ENCODE peak calls at places on chromosomes 13 and 19, in eight cellular contexts. One of them, this sample, is unnamed.

GRCh38 chr13:60028021-60028420 is 135.7 kb downstream of the DIAPH3 start:
- DNase-seq in neuronal stem cell: no peak
- DNase-seq in fibroblast of mammary gland: no peak
- DNase-seq in left lung: no peak
- DNase-seq in endodermal cell: no peak
- DNase-seq in PC-9: no peak
- DNase-seq in SK-N-SH: no peak
- DNase-seq in esophagus squamous epithelium: no peak
- DNase-seq in this sample: no peak

GRCh38 chr19:46818812-46819211 is 30.4 kb upstream of the SLC1A5 start:
- DNase-seq in PC-9: peak; percentile 47
- DNase-seq in neuronal stem cell: no peak
- DNase-seq in esophagus squamous epithelium: no peak
- DNase-seq in SK-N-SH: no peak
- DNase-seq in endodermal cell: peak; percentile 72
- DNase-seq in fibroblast of mammary gland: peak; percentile 53
- DNase-seq in left lung: no peak
- DNase-seq in this sample: peak; percentile 1

GRCh38 chr13:30676672-30677071 is 58.7 kb upstream of the ALOX5AP start:
- DNase-seq in neuronal stem cell: no peak
- DNase-seq in fibroblast of mammary gland: peak; percentile 55
- DNase-seq in left lung: no peak
- DNase-seq in PC-9: no peak
- DNase-seq in esophagus squamous epithelium: no peak
- DNase-seq in endodermal cell: no peak
- DNase-seq in SK-N-SH: no peak
- DNase-seq in this sample: peak; percentile 83

GRCh38 chr13:20702530-20702929 is 969 bp upstream of the IL17D start:
- DNase-seq in fibroblast of mammary gland: no peak
- DNase-seq in esophagus squamous epithelium: no peak
- DNase-seq in neuronal stem cell: no peak
- DNase-seq in endodermal cell: no peak
- DNase-seq in SK-N-SH: no peak
- DNase-seq in PC-9: no peak
- DNase-seq in left lung: no peak
- DNase-seq in this sample: peak; percentile 87

GRCh38 chr19:56969726-56970125 is 129.2 kb upstream of the PEG3 start:
- DNase-seq in SK-N-SH: no peak
- DNase-seq in neuronal stem cell: no peak
- DNase-seq in left lung: no peak
- DNase-seq in esophagus squamous epithelium: no peak
- DNase-seq in fibroblast of mammary gland: no peak
- DNase-seq in endodermal cell: no peak
- DNase-seq in PC-9: no peak
- DNase-seq in this sample: no peak

GRCh38 chr19:19385900-19386339 is 19.6 kb upstream of the GATAD2A start:
- DNase-seq in neuronal stem cell: no peak
- DNase-seq in endodermal cell: no peak
- DNase-seq in SK-N-SH: no peak
- DNase-seq in fibroblast of mammary gland: no peak
- DNase-seq in left lung: peak; percentile 64
- DNase-seq in PC-9: peak; percentile 50
- DNase-seq in esophagus squamous epithelium: no peak
- DNase-seq in this sample: no peak

GRCh38 chr19:35042954-35043604 is 1.6 kb downstream of the HPN start:
- DNase-seq in neuronal stem cell: no peak
- DNase-seq in SK-N-SH: no peak
- DNase-seq in PC-9: no peak
- DNase-seq in esophagus squamous epithelium: no peak
- DNase-seq in fibroblast of mammary gland: no peak
- DNase-seq in left lung: no peak
- DNase-seq in endodermal cell: no peak
- DNase-seq in this sample: no peak

GRCh38 chr13:70923863-70924752 is 815.9 kb upstream of the KLHL1 start:
- DNase-seq in fibroblast of mammary gland: no peak
- DNase-seq in neuronal stem cell: no peak
- DNase-seq in esophagus squamous epithelium: no peak
- DNase-seq in left lung: no peak
- DNase-seq in PC-9: no peak
- DNase-seq in endodermal cell: peak; percentile 43
- DNase-seq in SK-N-SH: no peak
- DNase-seq in this sample: no peak

GRCh38 chr19:53172892-53173291 is 14.0 kb upstream of the ZNF347 start:
- DNase-seq in endodermal cell: no peak
- DNase-seq in fibroblast of mammary gland: peak; percentile 49
- DNase-seq in neuronal stem cell: no peak
- DNase-seq in PC-9: no peak
- DNase-seq in esophagus squamous epithelium: no peak
- DNase-seq in SK-N-SH: no peak
- DNase-seq in left lung: no peak
- DNase-seq in this sample: no peak

GRCh38 chr13:74134226-74134776 is at the start of gene KLF12:
- DNase-seq in endodermal cell: peak; percentile 96
- DNase-seq in SK-N-SH: peak; percentile 90
- DNase-seq in left lung: peak; percentile 90
- DNase-seq in esophagus squamous epithelium: peak; percentile 72
- DNase-seq in PC-9: no peak
- DNase-seq in fibroblast of mammary gland: peak; percentile 95
- DNase-seq in neuronal stem cell: peak; percentile 82
- DNase-seq in this sample: peak; percentile 96

GRCh38 chr19:22882797-22883196 is 50.7 kb downstream of the ZNF723 start:
- DNase-seq in neuronal stem cell: no peak
- DNase-seq in PC-9: peak; percentile 55
- DNase-seq in left lung: no peak
- DNase-seq in esophagus squamous epithelium: no peak
- DNase-seq in fibroblast of mammary gland: peak; percentile 19
- DNase-seq in endodermal cell: no peak
- DNase-seq in SK-N-SH: peak; percentile 4
- DNase-seq in this sample: peak; percentile 62

GRCh38 chr13:94325660-94326059 is 153.8 kb downstream of the DCT start:
- DNase-seq in left lung: no peak
- DNase-seq in SK-N-SH: no peak
- DNase-seq in esophagus squamous epithelium: no peak
- DNase-seq in fibroblast of mammary gland: peak; percentile 79
- DNase-seq in PC-9: no peak
- DNase-seq in endodermal cell: no peak
- DNase-seq in neuronal stem cell: no peak
- DNase-seq in this sample: peak; percentile 72

DNA sequence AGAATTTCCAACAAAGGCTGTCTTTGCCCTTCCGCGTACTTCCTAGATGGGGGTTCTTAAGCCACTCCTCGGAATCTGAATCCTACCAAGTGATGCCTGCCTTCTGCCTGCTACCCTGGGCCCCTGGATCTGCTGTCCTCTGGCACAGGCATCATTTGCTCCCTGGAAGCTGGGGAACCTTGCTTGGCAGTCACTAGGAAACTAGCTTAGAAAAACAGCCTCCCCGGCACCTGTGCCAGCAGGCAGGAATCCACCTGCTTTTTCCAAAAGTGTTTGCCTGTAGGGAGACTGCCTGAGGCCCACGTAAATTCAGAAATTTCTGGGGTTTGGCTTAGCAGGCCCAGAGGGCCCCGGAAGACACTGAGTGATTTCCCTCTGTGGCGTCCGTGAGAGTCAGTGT is 442.4 kb downstream of the TSHZ3 start:
- DNase-seq in endodermal cell: no peak
- DNase-seq in esophagus squamous epithelium: no peak
- DNase-seq in neuronal stem cell: no peak
- DNase-seq in PC-9: no peak
- DNase-seq in left lung: no peak
- DNase-seq in fibroblast of mammary gland: no peak
- DNase-seq in SK-N-SH: no peak
- DNase-seq in this sample: no peak
- H3K4me3 ChIP-seq in endodermal cell: no peak overlapping the region
- H3K4me3 ChIP-seq in esophagus squamous epithelium: no peak overlapping the region
- H3K4me3 ChIP-seq in neuronal stem cell: no peak overlapping the region
- H3K4me3 ChIP-seq in PC-9: no peak overlapping the region
- H3K4me3 ChIP-seq in left lung: no peak overlapping the region
- H3K4me3 ChIP-seq in fibroblast of mammary gland: no peak overlapping the region
- H3K4me3 ChIP-seq in SK-N-SH: no peak overlapping the region
- H3K4me3 ChIP-seq in this sample: no peak overlapping the region

DNA sequence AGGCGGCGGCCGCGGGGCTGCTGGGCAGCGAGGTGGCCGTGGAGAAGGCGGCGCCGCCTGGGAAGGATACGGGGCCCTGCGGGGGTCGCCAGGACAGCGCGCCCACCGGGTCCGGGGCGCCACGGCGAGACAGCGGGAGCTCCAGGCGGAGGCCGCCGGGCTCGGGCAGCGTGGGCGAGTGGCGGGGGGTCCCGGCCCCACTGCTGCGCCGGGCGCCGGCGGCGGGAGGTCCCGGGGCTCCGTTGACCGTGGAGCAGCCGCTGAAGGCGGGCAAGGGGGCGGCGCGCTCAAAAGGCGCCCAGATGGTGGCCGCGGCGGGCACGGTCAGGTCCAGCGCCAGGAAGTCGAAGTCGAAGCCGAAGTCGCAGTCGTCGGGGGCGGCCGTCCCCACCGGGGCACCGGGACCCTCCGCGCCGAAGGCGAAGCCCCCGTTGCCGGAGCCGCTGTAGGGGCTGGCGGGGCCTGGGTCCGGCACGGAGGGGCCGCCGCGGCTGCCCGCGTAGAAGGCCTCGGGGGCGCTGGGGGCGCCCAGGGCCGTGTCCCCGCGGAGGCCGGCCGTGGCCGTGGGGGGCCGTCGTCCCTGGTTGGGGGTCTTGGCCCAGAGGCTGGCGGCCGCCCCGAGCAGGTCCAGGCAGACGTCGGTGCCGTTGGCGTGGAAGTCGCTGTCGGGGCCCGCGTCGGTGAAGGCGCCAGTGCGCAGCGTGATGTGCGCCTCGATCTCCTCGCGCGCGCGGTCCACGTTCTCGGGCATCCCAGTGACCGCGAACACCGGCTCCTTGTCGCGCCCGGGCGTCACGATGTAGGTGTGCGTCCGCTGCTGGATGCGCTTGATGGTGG is 12.1 kb downstream of the MEX3D start:
- DNase-seq in fibroblast of mammary gland: no peak
- DNase-seq in esophagus squamous epithelium: no peak
- DNase-seq in PC-9: no peak
- DNase-seq in SK-N-SH: no peak
- DNase-seq in neuronal stem cell: no peak
- DNase-seq in left lung: no peak
- DNase-seq in endodermal cell: no peak
- DNase-seq in this sample: no peak
- H3K4me3 ChIP-seq in fibroblast of mammary gland: no peak overlapping the region
- H3K4me3 ChIP-seq in esophagus squamous epithelium: no peak overlapping the region
- H3K4me3 ChIP-seq in PC-9: no peak overlapping the region
- H3K4me3 ChIP-seq in SK-N-SH: no peak overlapping the region
- H3K4me3 ChIP-seq in neuronal stem cell: no peak overlapping the region
- H3K4me3 ChIP-seq in left lung: no peak overlapping the region
- H3K4me3 ChIP-seq in endodermal cell: no peak overlapping the region
- H3K4me3 ChIP-seq in this sample: no peak overlapping the region

DNA sequence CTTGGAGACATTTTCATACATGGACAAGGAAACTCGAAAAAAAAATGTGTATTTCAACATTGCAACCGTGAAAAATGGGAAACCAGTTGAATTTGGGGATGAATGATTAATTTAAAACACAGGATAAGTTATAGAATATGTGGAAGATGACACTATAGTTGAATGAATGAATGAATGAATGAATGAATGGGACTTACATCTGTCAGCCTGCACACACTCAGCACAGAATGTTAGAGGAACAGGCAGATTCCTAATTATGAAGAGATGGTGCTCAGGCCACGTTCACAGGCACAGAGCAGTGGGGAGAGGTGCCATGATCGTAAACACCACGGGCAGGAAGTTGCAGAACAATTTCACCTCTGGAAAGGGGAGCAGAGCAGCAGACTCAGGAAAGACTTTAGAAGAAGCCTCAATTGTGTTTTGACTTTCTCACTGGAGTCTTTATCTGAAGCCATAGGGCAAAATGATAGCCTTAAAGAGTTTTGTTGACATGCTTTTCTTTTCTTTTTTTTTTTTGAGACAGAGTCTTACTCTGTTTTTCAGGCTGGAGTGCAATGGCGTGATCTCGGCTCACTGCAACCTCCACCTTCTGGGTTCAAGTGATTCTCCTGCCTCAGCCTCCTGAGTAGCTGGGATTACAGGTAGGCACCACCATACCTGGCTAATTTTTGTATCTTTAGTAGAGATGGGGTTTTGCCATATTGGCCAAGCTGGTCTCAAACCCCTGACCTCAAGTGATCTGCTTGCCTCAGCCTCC is 4.9 kb upstream of the SULT2A1 start:
- DNase-seq in endodermal cell: no peak
- DNase-seq in PC-9: no peak
- DNase-seq in neuronal stem cell: no peak
- DNase-seq in SK-N-SH: no peak
- DNase-seq in esophagus squamous epithelium: no peak
- DNase-seq in fibroblast of mammary gland: no peak
- DNase-seq in left lung: no peak
- DNase-seq in this sample: no peak
- H3K4me3 ChIP-seq in endodermal cell: no peak overlapping the region
- H3K4me3 ChIP-seq in PC-9: no peak overlapping the region
- H3K4me3 ChIP-seq in neuronal stem cell: no peak overlapping the region
- H3K4me3 ChIP-seq in SK-N-SH: no peak overlapping the region
- H3K4me3 ChIP-seq in esophagus squamous epithelium: no peak overlapping the region
- H3K4me3 ChIP-seq in fibroblast of mammary gland: no peak overlapping the region
- H3K4me3 ChIP-seq in left lung: no peak overlapping the region
- H3K4me3 ChIP-seq in this sample: no peak overlapping the region

GRCh38 chr19:38543807-38544568 is 73.8 kb downstream of the MAP4K1 start:
- DNase-seq in fibroblast of mammary gland: peak; percentile 93
- DNase-seq in neuronal stem cell: no peak
- DNase-seq in esophagus squamous epithelium: no peak
- DNase-seq in PC-9: peak; percentile 87
- DNase-seq in left lung: peak; percentile 68
- DNase-seq in SK-N-SH: peak; percentile 93
- DNase-seq in endodermal cell: peak; percentile 75
- DNase-seq in this sample: peak; percentile 96

GRCh38 chr19:38544569-38545315 is 73.0 kb downstream of the MAP4K1 start:
- DNase-seq in SK-N-SH: no peak
- DNase-seq in endodermal cell: no peak
- DNase-seq in PC-9: peak; percentile 73
- DNase-seq in neuronal stem cell: no peak
- DNase-seq in esophagus squamous epithelium: no peak
- DNase-seq in left lung: no peak
- DNase-seq in fibroblast of mammary gland: no peak
- DNase-seq in this sample: no peak

GRCh38 chr19:38545596-38545995 is 72.2 kb downstream of the MAP4K1 start:
- DNase-seq in PC-9: no peak
- DNase-seq in SK-N-SH: no peak
- DNase-seq in endodermal cell: no peak
- DNase-seq in left lung: no peak
- DNase-seq in neuronal stem cell: no peak
- DNase-seq in fibroblast of mammary gland: peak; percentile 20
- DNase-seq in esophagus squamous epithelium: no peak
- DNase-seq in this sample: no peak

GRCh38 chr19:38542040-38542439 is 75.7 kb downstream of the MAP4K1 start:
- DNase-seq in left lung: no peak
- DNase-seq in endodermal cell: no peak
- DNase-seq in neuronal stem cell: no peak
- DNase-seq in fibroblast of mammary gland: no peak
- DNase-seq in SK-N-SH: no peak
- DNase-seq in PC-9: no peak
- DNase-seq in esophagus squamous epithelium: no peak
- DNase-seq in this sample: no peak

DNA sequence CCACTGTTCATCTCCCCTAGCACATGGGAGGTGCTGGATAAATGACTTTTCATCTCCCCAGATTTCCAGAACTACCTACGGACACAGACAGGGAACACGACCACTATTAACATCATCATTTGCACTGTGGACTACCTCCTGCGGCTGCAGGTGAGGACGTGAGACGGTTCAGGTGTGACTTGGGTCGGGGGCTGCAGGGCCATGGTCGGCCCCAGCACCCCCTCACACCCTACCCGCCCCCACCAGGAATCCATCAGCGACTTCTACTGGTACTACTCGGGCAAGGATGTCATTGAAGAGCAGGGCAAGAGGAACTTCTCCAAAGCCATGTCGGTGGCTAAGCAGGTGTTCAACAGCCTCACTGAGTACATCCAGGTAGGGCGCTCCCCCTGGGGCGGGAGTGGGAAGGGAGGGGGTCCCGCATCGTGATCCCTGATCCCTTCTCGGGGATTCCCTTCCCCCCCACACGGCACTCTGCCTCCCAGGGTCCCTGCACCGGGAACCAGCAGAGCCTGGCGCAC is 74.4 kb downstream of the MAP4K1 start:
- DNase-seq in esophagus squamous epithelium: no peak
- DNase-seq in left lung: no peak
- DNase-seq in neuronal stem cell: no peak
- DNase-seq in endodermal cell: no peak
- DNase-seq in SK-N-SH: no peak
- DNase-seq in fibroblast of mammary gland: no peak
- DNase-seq in PC-9: no peak
- DNase-seq in this sample: no peak
- H3K4me3 ChIP-seq in esophagus squamous epithelium: peak overlapping the region; percentile 23
- H3K4me3 ChIP-seq in left lung: no peak overlapping the region
- H3K4me3 ChIP-seq in neuronal stem cell: no peak overlapping the region
- H3K4me3 ChIP-seq in endodermal cell: no peak overlapping the region
- H3K4me3 ChIP-seq in SK-N-SH: peak overlapping the region; percentile 52
- H3K4me3 ChIP-seq in fibroblast of mammary gland: no peak overlapping the region
- H3K4me3 ChIP-seq in PC-9: no peak overlapping the region
- H3K4me3 ChIP-seq in this sample: peak overlapping the region; percentile 35